ENCODE peak calls at places on chromosomes 13 and 19, in six cellular contexts. R is GM23248, V is mesenchymal stem cell, A is IMR-90, U is SK-N-SH, Z is endodermal cell. K is an unnamed sample. For H3K27me3, the result is how much of the 10 kb centered on the place peaks cover.

GRCh38 chr19:13099073-13099999 is 3.3 kb downstream of the LYL1 start:
- DNase-seq in R (no peak), V (no peak), A (no peak), U (no peak), Z (peak), K (peak)

GRCh38 chr19:51398096-51398704 is 7.8 kb upstream of the C19orf84 start:
- DNase-seq in R (peak), V (peak), A (peak), U (peak), Z (no peak), K (no peak)

GRCh38 chr13:38947049-38947448 is 43.6 kb downstream of the STOML3 start:
- DNase-seq in R (no peak), V (no peak), A (no peak), U (no peak), Z (peak), K (no peak)

GRCh38 chr13:23558675-23559536 is 11.3 kb upstream of the TNFRSF19 start:
- DNase-seq in R (peak), V (peak), A (peak), U (peak), Z (no peak), K (no peak)

GRCh38 chr13:97600438-97601080 is 166.6 kb downstream of the RAP2A start:
- DNase-seq in R (peak), V (peak), A (peak), U (no peak), Z (no peak), K (no peak)

GRCh38 chr13:110913911-110914292 is 967 bp downstream of the ANKRD10 start:
- DNase-seq in R (peak), V (no peak), A (no peak), U (no peak), Z (no peak), K (no peak)

GRCh38 chr13:95533545-95534135 is 18.9 kb upstream of the CLDN10 start:
- DNase-seq in R (no peak), V (no peak), A (no peak), U (no peak), Z (peak), K (no peak)

GRCh38 chr19:15265849-15266248 is 33.6 kb upstream of the EPHX3 start:
- DNase-seq in R (peak), V (no peak), A (peak), U (peak), Z (no peak), K (no peak)

GRCh38 chr19:11286312-11286974 is 9.5 kb upstream of the TSPAN16 start:
- DNase-seq in R (peak), V (no peak), A (peak), U (no peak), Z (no peak), K (no peak)

GRCh38 chr19:44684892-44685847 is 13.8 kb upstream of the CEACAM16 start:
- DNase-seq in R (peak), V (peak), A (peak), U (no peak), Z (peak), K (peak)

GRCh38 chr19:35002037-35002535 is 2.0 kb downstream of the GRAMD1A start:
- DNase-seq in R (no peak), V (no peak), A (no peak), U (peak), Z (peak), K (no peak)

GRCh38 chr13:21557995-21558394 is 46.0 kb downstream of the MICU2 start:
- DNase-seq in R (peak), V (no peak), A (no peak), U (peak), Z (peak), K (peak)

GRCh38 chr19:34217952-34218817 is 36.2 kb upstream of the GARRE1 start:
- DNase-seq in R (peak), V (peak), A (peak), U (peak), Z (no peak), K (peak)

GRCh38 chr13:110338441-110339101 is 31.5 kb downstream of the COL4A2 start:
- DNase-seq in R (peak), V (peak), A (peak), U (no peak), Z (no peak), K (no peak)

GRCh38 chr19:18193388-18194207 is 580 bp downstream of the MPV17L2 start:
- DNase-seq in R (peak), V (peak), A (no peak), U (no peak), Z (peak), K (peak)

GRCh38 chr19:5621945-5622464 is 571 bp downstream of the SAFB2 start:
- DNase-seq in R (peak), V (no peak), A (no peak), U (peak), Z (peak), K (peak)

GRCh38 chr19:35462476-35462953 is 14.5 kb downstream of the FFAR2 start:
- DNase-seq in R (no peak), V (peak), A (no peak), U (no peak), Z (no peak), K (peak)

GRCh38 chr13:107835339-107836018 is 379.9 kb downstream of the LIG4 start:
- DNase-seq in R (peak), V (peak), A (peak), U (no peak), Z (no peak), K (no peak)

GRCh38 chr19:17553256-17553655 is 2.2 kb upstream of the COLGALT1 start:
- DNase-seq in R (peak), V (peak), A (peak), U (no peak), Z (no peak), K (peak)

GRCh38 chr13:80297094-80297493 is 43.8 kb downstream of the SPRY2 start:
- DNase-seq in R (no peak), V (no peak), A (no peak), U (no peak), Z (peak), K (no peak)

GRCh38 chr13:49303533-49304252 is 56.0 kb downstream of the CDADC1 start:
- DNase-seq in R (peak), V (no peak), A (no peak), U (no peak), Z (no peak), K (no peak)

GRCh38 chr13:108281941-108282340 is 12.4 kb downstream of the TNFSF13B start:
- DNase-seq in R (no peak), V (no peak), A (no peak), U (no peak), Z (no peak), K (no peak)

GRCh38 chr13:32881792-32882175 is 134.4 kb upstream of the KL start:
- DNase-seq in R (no peak), V (no peak), A (no peak), U (no peak), Z (no peak), K (no peak)

GRCh38 chr13:31797154-31797775 is 57.9 kb downstream of the RXFP2 start:
- DNase-seq in R (peak), V (peak), A (peak), U (peak), Z (no peak), K (no peak)

GRCh38 chr13:30792257-30793000 is 57.1 kb downstream of the ALOX5AP start:
- DNase-seq in R (peak), V (peak), A (peak), U (peak), Z (peak), K (no peak)

GRCh38 chr19:4803736-4804695 is 12.5 kb downstream of the FEM1A start:
- DNase-seq in R (peak), V (peak), A (peak), U (peak), Z (peak), K (peak)

GRCh38 chr19:50649433-50650391 is at the start of gene C19orf81:
- DNase-seq in R (peak), V (no peak), A (peak), U (peak), Z (peak), K (no peak)

GRCh38 chr19:15197275-15198005 is 3.4 kb downstream of the NOTCH3 start:
- DNase-seq in R (peak), V (no peak), A (peak), U (peak), Z (no peak), K (peak)

GRCh38 chr13:40653558-40654318 is 12.7 kb downstream of the FOXO1 start:
- DNase-seq in R (peak), V (peak), A (no peak), U (no peak), Z (no peak), K (no peak)

GRCh38 chr19:43596842-43597461 is 557 bp downstream of the ZNF576 start:
- DNase-seq in R (peak), V (peak), A (peak), U (no peak), Z (no peak), K (peak)

GRCh38 chr19:30390356-30390988 is 18.3 kb downstream of the ZNF536 start:
- DNase-seq in R (no peak), V (no peak), A (no peak), U (no peak), Z (peak), K (no peak)

GRCh38 chr13:39347926-39348901 is 254.8 kb downstream of the LHFPL6 start:
- DNase-seq in R (no peak), V (no peak), A (no peak), U (no peak), Z (peak), K (no peak)

GRCh38 chr19:18102916-18103542 is 5.5 kb downstream of the MAST3 start:
- DNase-seq in R (no peak), V (no peak), A (no peak), U (no peak), Z (no peak), K (no peak)

GRCh38 chr13:88434953-88435352 is 763.8 kb downstream of the SLITRK5 start:
- DNase-seq in R (no peak), V (no peak), A (no peak), U (no peak), Z (no peak), K (no peak)

GRCh38 chr13:97278395-97279078 is 56.4 kb downstream of the MBNL2 start:
- DNase-seq in R (peak), V (no peak), A (no peak), U (no peak), Z (no peak), K (no peak)

GRCh38 chr13:75480691-75481175 is 1.2 kb downstream of the TBC1D4 start:
- DNase-seq in R (peak), V (peak), A (peak), U (peak), Z (peak), K (no peak)

DNA sequence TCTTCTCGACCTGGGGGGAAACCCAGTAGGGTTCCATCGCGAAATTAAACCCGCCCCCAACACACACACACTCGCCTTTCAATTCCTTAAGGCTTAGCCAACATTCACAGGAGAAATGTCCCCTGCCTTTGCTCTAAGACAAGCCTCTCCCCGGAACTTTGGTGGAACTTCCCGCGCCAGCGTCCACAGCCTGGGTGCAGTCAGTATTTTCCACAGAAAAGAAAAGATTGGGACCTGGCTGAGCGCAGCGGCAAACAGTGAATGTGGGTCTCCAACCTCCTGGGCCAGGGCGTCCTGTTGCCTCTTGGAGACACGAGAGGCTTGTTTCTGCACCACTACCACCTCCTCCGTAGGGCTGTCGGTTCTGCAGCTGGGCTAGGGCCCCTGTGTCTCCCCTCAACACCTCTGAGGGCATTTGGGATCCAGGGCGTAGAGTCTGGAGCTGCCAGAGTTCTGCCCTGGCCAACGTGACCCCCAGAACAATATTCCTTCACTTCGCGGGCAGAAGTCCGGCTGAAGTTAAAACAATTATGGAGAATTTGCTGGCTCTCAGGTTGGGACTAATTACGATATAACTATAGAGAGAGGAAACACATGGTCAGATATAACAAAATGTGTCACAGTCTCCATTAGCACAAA is 3.3 kb downstream of the PDX1 start:
- DNase-seq in R (no peak), V (no peak), A (no peak), U (no peak), Z (peak), K (no peak)
- H3K9ac ChIP-seq in R (no peak), V (no peak), A (no peak), U (no peak), Z (no peak), K (no peak)

GRCh38 chr19:3033595-3034193 is 4.6 kb upstream of the TLE2 start:
- DNase-seq in R (no peak), V (no peak), A (no peak), U (no peak), Z (no peak), K (no peak)
- H3K27me3 ChIP-seq in R (under half), V (under half), A (under half), U (under half), Z (under half), K (under half)

DNA sequence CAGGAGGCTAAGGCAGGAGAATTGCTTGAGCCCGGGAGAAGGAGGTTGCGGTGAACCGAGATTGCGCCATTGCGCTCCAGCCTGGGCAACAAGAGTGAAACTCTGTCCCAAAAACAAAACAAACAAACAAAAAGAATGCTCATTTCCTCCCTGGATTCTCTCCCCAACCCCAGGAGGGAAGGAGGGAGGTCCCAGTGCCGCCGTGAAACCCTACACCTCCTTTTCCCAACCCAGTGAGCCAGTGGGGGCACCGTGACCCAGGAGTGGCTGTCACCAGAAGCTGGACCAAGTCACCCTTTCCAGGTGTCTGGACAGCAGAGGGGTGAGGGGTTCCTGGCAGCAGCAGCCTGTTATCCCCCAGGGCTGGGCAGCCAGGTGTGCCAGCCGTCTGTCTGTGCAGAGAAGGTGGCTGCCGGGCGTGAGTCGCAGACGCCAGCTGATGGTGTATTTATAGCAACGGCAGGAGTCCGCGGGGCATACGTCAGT is 23.5 kb downstream of the NFIC start:
- DNase-seq in R (peak), V (peak), A (peak), U (no peak), Z (peak), K (no peak)
- H3K9ac ChIP-seq in R (no peak), V (no peak), A (no peak), U (no peak), Z (no peak), K (no peak)

GRCh38 chr13:99965329-99966000 is 6.1 kb downstream of the ZIC5 start:
- DNase-seq in R (no peak), V (no peak), A (no peak), U (no peak), Z (no peak), K (no peak)

GRCh38 chr13:99962242-99962641 is 9.3 kb downstream of the ZIC5 start:
- DNase-seq in R (no peak), V (no peak), A (no peak), U (no peak), Z (no peak), K (no peak)

GRCh38 chr13:99961634-99962033 is 9.9 kb downstream of the ZIC5 start:
- DNase-seq in R (no peak), V (no peak), A (no peak), U (no peak), Z (no peak), K (no peak)

GRCh38 chr13:99960663-99961440 is 10.7 kb downstream of the ZIC5 start:
- DNase-seq in R (no peak), V (no peak), A (no peak), U (no peak), Z (no peak), K (no peak)

DNA sequence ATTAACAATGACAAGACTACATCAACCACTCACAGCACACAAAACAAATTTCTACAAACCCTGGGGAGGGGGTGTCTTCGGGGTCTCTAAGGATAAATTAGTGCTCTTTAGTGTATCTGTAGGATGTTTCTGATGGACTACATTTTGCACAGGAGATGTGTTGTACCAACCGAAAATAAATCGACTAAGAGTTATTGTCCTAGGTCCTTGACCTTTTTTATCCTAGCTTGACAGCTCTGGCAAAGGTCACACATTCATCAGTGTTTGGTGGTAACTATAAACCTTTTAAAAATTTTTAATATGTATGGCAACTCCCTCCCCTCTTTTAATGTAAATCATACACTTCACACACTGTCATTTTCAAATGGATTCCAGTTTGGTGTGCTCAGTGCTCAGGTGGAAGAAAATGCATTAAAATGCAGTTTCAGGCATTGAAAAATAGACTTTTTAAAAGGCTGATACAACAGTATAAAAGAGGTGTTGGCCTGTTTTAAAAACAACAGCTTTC is 7.7 kb downstream of the ZIC5 start:
- DNase-seq in R (no peak), V (no peak), A (no peak), U (no peak), Z (no peak), K (no peak)
- H3K27me3 ChIP-seq in R (half or more), V (under half), A (half or more), U (half or more), Z (under half), K (under half)

GRCh38 chr13:73939603-73940002 is 194.6 kb downstream of the KLF12 start:
- DNase-seq in R (no peak), V (no peak), A (no peak), U (no peak), Z (no peak), K (no peak)
- H3K9ac ChIP-seq in R (no peak), V (no peak), A (no peak), U (no peak), Z (no peak), K (no peak)

GRCh38 chr19:1719519-1719918 is 33.8 kb upstream of the ONECUT3 start:
- DNase-seq in R (no peak), V (no peak), A (no peak), U (peak), Z (no peak), K (no peak)

GRCh38 chr19:1717200-1717969 is 35.9 kb upstream of the ONECUT3 start:
- DNase-seq in R (no peak), V (no peak), A (no peak), U (no peak), Z (no peak), K (no peak)

GRCh38 chr19:1718382-1719315 is 34.7 kb upstream of the ONECUT3 start:
- DNase-seq in R (no peak), V (no peak), A (no peak), U (peak), Z (peak), K (no peak)

GRCh38 chr19:1720237-1720636 is 33.1 kb upstream of the ONECUT3 start:
- DNase-seq in R (no peak), V (no peak), A (no peak), U (peak), Z (no peak), K (no peak)

DNA sequence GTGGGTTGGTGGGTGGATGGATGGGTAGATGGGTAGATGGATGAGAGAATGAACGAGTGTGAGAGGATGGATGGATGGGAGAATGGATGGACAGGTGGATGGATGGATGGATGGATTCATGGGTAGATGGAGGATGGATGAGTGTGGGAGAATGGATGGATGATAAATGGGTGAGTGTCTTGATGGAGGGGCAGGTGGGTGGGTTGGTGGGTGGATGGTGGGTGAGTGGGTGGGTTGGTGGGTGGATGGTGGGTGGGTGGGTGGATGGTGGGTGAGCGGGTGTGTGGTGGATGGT is 35.4 kb upstream of the ONECUT3 start:
- DNase-seq in R (no peak), V (no peak), A (no peak), U (no peak), Z (no peak), K (no peak)
- H3K27me3 ChIP-seq in R (under half), V (under half), A (half or more), U (half or more), Z (under half), K (under half)

GRCh38 chr19:2457394-2458037 is 757 bp upstream of the LMNB2 start:
- DNase-seq in R (no peak), V (no peak), A (no peak), U (no peak), Z (no peak), K (no peak)
- H3K9ac ChIP-seq in R (peak), V (peak), A (peak), U (peak), Z (no peak), K (peak)

DNA sequence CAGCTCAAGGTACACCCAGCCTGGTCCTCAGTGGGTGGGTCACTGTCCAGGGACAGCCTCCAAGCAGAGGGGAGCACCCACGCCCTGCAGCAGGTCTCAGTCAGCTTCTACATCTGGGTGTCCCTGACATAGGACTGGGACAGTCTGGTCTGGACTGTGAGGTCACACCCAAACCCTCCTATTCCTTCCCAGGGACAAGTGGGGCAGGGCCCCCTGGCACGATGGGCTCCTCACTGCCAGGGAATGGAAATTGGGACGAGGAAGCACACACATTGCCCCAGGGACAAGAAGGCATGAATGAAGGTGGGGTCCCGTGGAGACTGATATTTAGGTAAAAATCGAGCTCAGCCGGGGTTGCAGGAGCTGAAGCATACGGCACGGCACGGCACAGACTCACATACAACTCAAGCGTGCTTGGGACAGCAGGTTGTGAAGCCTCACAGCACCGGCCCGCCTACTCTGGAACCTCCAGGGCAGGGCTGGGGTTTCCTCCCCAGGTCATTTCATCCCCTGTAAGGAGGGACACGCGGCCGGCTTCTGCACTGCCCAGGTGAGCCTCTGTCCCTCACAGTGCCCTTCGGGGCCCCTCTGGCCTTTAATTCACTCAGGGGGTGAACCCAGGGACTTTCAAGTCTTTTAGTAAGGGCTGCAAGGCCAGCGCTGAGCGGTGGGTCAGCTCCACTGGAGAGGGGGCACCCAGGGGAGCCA is 3.5 kb downstream of the PNMA8B start:
- DNase-seq in R (no peak), V (no peak), A (no peak), U (peak), Z (no peak), K (no peak)
- H3K27me3 ChIP-seq in R (under half), V (under half), A (under half), U (under half), Z (half or more), K (under half)